ENCODE peak calls at places on chromosomes 7 and 10, in seven cellular contexts. A is OCI-LY7, R is hepatocyte, S is SK-N-SH, H is HCT116, I is neural progenitor cell, P is PC-3. U is an unnamed sample.

GRCh38 chr7:347644-348479 is 57.9 kb downstream of the FOXL3 start:
- DNase-seq in A (no peak), I (no peak), S (no peak), H (no peak), R (no peak), P (no peak), U (no peak)

GRCh38 chr10:13839430-13839986 is 252.7 kb downstream of the PRPF18 start:
- DNase-seq in H (no peak), S (no peak), R (peak), A (no peak), P (peak), I (no peak), U (peak)

GRCh38 chr10:83764681-83765080 is 374.6 kb upstream of the GHITM start:
- DNase-seq in S (no peak), H (no peak), I (peak), R (peak), P (no peak), A (no peak), U (no peak)

GRCh38 chr10:119616879-119617580 is 20.3 kb upstream of the TIAL1 start:
- DNase-seq in S (no peak), A (no peak), R (no peak), H (no peak), P (no peak), I (no peak), U (peak)

GRCh38 chr7:31087351-31087750 is 35.2 kb downstream of the ADCYAP1R1 start:
- DNase-seq in S (no peak), R (no peak), I (no peak), A (no peak), P (no peak), H (no peak), U (no peak)

GRCh38 chr7:94041529-94041928 is 37.4 kb upstream of the BET1 start:
- DNase-seq in H (no peak), S (no peak), R (no peak), A (no peak), I (no peak), P (peak), U (peak)

GRCh38 chr10:124384142-124384541 is 34.6 kb downstream of the OAT start:
- DNase-seq in A (no peak), P (no peak), I (no peak), H (no peak), S (peak), R (no peak), U (no peak)

GRCh38 chr7:49228447-49228846 is 304.1 kb downstream of the CDC14C start:
- DNase-seq in S (no peak), H (no peak), P (no peak), I (no peak), A (peak), R (no peak), U (no peak)

DNA sequence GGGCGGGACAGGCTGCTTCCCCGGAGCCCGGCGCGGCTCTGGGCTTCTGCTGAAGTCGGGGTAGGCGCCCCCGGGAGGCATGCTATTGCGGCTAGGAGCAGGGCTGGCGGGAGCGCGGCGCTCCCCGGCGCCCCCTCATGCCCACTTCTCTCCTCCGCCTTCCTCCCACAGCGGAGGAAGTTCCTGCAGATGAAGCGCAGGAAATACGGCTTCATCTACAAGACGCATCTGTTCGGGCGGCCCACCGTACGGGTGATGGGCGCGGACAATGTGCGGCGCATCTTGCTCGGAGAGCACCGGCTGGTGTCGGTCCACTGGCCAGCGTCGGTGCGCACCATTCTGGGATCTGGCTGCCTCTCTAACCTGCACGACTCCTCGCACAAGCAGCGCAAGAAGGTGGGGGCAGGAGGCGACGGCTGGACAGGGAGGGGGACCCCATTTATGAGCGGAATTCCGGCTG is 474 bp downstream of the CYP26A1 start:
- DNase-seq in P (peak), I (peak), S (peak), H (no peak), A (no peak), R (no peak), U (peak)
- H3K27ac ChIP-seq in P (no peak), I (no peak), S (no peak), H (no peak), A (no peak), R (no peak), U (no peak)

GRCh38 chr7:42218248-42218647 is 18.8 kb downstream of the GLI3 start:
- DNase-seq in S (no peak), H (no peak), R (no peak), I (no peak), P (no peak), A (no peak), U (no peak)
- TF ChIP-seq EZH2phosphoT487 in S (no peak), H (no peak), R (no peak), I (no peak), P (no peak), A (no peak), U (no peak)

DNA sequence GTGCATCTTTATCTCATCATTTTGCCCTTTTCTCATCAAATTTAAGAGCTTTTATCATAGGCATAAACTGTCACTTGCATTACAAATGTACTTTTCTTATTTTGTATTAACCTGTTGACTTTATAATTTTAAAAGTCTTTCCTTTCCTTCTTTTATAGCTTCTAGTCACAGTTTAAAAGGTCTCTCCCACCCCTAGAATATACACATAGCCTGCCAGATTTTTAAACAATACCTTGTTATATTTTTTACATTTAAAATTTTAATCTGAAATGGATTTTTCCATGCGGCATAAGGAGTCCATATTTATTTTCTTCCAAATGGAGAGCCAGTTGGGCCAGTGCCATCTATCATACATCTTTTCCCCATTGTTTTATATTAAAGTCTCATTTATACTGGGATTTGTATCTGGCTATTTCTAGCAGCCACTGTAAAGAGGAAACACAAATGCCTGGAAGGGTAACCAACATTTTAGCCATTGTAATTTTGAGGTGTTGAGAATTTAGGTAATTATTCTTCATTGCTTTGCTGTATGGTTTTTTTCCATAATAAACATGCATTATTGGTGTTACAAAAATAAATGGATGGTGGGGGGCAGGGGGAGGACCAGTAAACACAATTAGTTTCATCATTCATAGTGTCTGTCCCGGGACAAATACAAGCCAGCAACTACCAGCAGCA is 92.8 kb downstream of the CCDC71L start:
- DNase-seq in I (no peak), R (no peak), S (no peak), P (no peak), H (no peak), A (no peak), U (no peak)
- H3K27ac ChIP-seq in I (no peak), R (peak), S (no peak), P (no peak), H (no peak), A (no peak), U (peak)

GRCh38 chr10:2968401-2968800 is 98.9 kb upstream of the PFKP start:
- DNase-seq in H (no peak), R (no peak), S (no peak), P (peak), I (no peak), A (no peak), U (peak)
- TF ChIP-seq EZH2phosphoT487 in H (no peak), R (no peak), S (no peak), P (no peak), I (no peak), A (no peak), U (no peak)

DNA sequence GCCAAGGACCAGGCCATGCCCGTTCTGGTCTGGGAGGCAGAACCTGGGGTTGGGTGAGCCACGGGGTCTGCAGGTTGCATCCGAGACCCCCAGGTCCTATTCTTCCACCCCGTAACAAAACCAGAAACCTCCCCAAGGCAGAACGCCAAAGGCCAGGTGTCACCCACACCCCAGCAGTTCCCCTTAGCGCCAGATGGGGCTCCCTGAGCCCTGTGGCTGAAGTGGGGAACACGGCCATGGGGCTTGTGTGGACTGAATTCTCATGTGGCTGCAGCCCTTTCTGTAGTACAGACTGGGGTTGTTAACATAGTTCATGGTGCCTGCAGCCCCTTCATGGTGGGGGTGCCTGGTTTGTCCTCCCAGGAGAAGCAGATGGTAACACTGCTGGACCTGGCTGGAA is 10.2 kb downstream of the BRI3 start:
- DNase-seq in P (no peak), A (peak), H (no peak), R (peak), S (peak), I (no peak), U (peak)
- H3K27ac ChIP-seq in P (no peak), A (no peak), H (no peak), R (no peak), S (no peak), I (no peak), U (no peak)

U was measured in GM23248.